ENCODE peak calls at places on chromosomes 16 and 17, in four cellular contexts. A is GM12878, W is A549, K is IMR-90. M is an unnamed sample.

GRCh38 chr16:27240948-27241531 is 27.5 kb downstream of the NSMCE1 start:
- DNase-seq in K (peak), W (no peak), A (no peak), M (no peak)

GRCh38 chr17:58172369-58173071 is 5.7 kb downstream of the OR4D2 start:
- DNase-seq in W (peak), K (peak), A (peak), M (peak)

GRCh38 chr17:69402052-69402451 is 12.4 kb upstream of the MAP2K6 start:
- DNase-seq in K (no peak), W (no peak), A (no peak), M (no peak)

GRCh38 chr16:63650550-63650949 is 1471.3 kb downstream of the CDH11 start:
- DNase-seq in K (no peak), A (no peak), W (no peak), M (no peak)

GRCh38 chr17:78995022-78995760 is 14.4 kb downstream of the CANT1 start:
- DNase-seq in A (no peak), K (no peak), W (no peak), M (no peak)

GRCh38 chr17:7886227-7887037 is 2.2 kb upstream of the CHD3 start:
- DNase-seq in W (peak), K (peak), A (no peak), M (peak)

GRCh38 chr17:27760069-27760885 is 40.1 kb downstream of the NOS2 start:
- DNase-seq in K (peak), A (no peak), W (peak), M (peak)

GRCh38 chr17:48261297-48261880 is 153.8 kb downstream of the SNX11 start:
- DNase-seq in A (no peak), K (peak), W (peak), M (peak)

GRCh38 chr17:8057691-8058114 is 18.8 kb downstream of the ALOX15B start:
- DNase-seq in K (peak), W (peak), A (peak), M (peak)

GRCh38 chr17:1108560-1108809 is 71.3 kb downstream of the ABR start:
- DNase-seq in W (no peak), A (no peak), K (no peak), M (no peak)

GRCh38 chr16:57427824-57428223 is 19.4 kb downstream of the CIAPIN1 start:
- DNase-seq in K (peak), W (no peak), A (no peak), M (no peak)

GRCh38 chr17:18270046-18270850 is 9.8 kb downstream of the MIEF2 start:
- DNase-seq in A (no peak), W (no peak), K (no peak), M (no peak)

GRCh38 chr17:41962768-41963434 is 3.7 kb upstream of the CNP start:
- DNase-seq in K (peak), W (peak), A (no peak), M (peak)

DNA sequence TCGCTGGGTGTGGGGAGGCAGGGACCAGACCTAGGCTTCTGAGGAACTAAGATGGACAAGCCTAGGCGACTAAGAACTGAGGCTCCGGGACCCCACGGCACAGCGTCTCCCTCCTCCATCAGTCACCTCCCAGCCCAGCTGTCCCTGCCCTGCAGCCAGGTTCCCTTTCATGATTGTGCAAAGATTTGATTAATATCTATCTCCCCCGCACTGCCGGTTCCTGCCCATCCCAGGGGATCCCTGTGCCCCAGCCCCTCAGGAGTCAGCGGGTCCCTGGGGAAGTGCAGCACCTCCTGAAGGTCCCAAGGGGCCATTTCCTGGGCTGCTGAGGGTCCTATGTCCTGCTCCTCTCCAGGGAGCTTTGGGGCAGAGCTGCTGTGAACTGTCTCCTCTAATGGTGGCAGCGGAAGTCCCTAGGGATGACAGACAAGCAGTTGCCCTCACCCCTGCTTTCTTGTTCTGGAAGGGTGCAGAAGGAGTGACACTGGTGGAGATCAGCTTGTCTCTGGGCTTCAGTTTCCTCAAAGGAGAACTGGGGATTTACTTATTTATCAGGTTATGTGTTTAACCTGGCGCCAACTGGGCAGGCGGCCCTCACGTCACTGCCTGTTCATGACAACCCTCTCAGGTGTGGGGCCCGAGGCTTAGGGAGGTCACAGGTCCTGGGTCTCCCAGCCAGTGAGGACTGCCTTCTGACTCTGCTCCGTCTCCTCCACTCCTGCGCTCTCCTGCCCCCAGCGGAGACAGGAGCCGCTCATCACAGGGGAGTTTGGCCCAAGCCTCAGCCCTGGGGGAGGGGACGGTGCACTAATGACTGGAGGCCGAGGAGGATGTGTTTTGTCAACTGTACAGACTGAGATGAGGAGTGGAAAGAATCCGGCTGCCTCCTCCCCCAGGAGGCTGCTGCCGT is 1.9 kb upstream of the C16orf74 start:
- DNase-seq in A (no peak), K (peak), W (no peak), M (peak)
- TF ChIP-seq BHLHE40 in A (no peak), K (no peak), W (no peak), M (no peak)

GRCh38 chr16:86925067-86925791 is 346.9 kb downstream of the FOXL1 start:
- DNase-seq in K (peak), W (no peak), A (no peak), M (peak)
- TF ChIP-seq BHLHE40 in K (peak), W (no peak), A (no peak), M (no peak)

DNA sequence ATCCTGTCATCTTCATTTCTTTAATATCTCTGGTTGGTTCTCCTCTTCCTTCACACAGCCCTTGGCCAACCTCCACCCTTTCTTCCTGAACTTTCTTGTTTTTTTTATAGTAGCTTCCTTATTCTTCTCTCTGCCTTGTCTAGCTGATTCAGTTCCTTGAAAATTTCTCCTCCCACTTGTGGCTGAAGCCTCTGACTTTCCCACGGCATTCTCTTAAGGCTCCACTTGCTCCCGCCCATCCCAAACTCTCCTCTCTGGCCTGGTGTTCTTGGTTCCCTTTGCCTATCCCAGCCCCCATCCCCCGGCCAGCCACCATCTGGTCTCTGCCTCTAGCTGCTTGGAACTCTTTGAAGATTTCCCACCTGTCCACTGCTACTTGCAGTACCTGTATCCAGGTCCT is 29.1 kb downstream of the NLRP1 start:
- DNase-seq in A (no peak), K (peak), W (no peak), M (peak)
- TF ChIP-seq BHLHE40 in A (no peak), K (no peak), W (no peak), M (no peak)

DNA sequence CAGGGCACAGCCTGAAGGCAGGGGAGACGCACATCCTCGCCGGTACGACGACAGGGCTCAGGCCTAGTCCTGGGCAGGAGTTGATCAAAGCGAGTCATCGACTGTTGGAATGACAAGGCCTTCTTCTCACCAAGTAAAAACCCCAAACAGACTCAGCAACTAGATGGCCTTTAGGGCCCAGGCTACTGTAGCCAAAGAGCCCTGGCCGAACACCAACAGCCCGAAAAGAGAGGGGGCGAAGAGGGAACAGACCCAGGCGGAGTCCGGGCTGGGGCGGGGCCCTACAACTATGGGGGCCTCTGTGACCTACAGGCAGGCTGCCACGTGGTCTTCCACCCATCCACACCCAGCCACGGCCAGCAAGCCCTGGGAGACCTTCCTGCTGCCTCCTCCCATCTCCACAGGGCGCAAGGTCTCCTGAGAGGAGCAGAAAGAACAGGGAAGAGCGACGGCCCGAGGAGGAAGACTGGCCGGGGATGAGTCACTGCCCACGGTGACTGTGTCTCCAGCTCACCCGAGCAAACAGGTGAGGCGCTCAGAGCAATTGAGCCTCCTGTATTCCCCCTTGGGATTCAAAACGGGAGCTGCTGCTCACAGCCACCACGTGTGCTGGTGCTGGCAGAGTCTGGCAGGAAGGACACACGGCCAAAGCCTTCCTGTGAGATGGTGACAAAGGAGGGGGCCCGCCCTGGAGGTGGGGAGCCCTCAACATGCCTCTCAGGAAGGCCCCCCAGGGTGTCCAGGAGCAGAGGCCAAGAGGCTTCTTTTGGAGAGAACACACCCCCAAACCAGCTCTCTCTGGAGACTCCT is 17.7 kb downstream of the SLC16A3 start:
- DNase-seq in A (no peak), K (peak), W (peak), M (no peak)
- TF ChIP-seq BHLHE40 in A (no peak), K (no peak), W (no peak), M (no peak)

GRCh38 chr16:66069576-66069975 is 296.9 kb upstream of the CDH5 start:
- DNase-seq in W (no peak), K (peak), A (no peak), M (no peak)
- TF ChIP-seq BHLHE40 in W (no peak), K (no peak), A (no peak), M (no peak)

GRCh38 chr17:63929860-63930766 is 2.0 kb downstream of the CD79B start:
- DNase-seq in W (no peak), A (no peak), K (no peak), M (no peak)

GRCh38 chr17:63930951-63931575 is 1.1 kb downstream of the CD79B start:
- DNase-seq in W (no peak), A (no peak), K (no peak), M (no peak)

GRCh38 chr17:63932008-63932561 is at the start of gene CD79B:
- DNase-seq in K (no peak), W (no peak), A (no peak), M (no peak)

GRCh38 chr17:63934391-63935112 is 2.4 kb upstream of the CD79B start:
- DNase-seq in A (no peak), K (no peak), W (no peak), M (no peak)

DNA sequence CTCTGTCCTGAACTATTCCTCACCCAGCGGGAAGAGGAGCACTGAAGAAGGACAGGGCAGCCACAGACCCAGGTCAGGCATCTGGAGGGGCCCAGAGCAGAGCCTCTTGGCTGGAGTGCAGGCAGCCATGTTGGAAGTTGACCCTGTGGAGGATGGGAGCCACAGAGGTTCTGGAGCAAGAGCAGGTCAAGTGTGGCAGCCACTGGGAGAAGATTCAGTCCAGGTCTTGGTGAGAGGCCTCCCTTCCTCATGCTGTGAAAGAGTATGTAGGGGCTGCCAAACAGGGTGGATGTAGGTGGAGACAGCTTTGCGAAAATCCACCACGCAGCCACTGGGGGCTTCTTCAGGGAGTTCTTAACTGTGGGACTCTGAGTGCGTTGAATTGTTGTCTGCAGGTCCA is 590 bp upstream of the CD79B start:
- DNase-seq in K (no peak), W (no peak), A (no peak), M (no peak)
- TF ChIP-seq BHLHE40 in K (no peak), W (no peak), A (no peak), M (no peak)

DNA sequence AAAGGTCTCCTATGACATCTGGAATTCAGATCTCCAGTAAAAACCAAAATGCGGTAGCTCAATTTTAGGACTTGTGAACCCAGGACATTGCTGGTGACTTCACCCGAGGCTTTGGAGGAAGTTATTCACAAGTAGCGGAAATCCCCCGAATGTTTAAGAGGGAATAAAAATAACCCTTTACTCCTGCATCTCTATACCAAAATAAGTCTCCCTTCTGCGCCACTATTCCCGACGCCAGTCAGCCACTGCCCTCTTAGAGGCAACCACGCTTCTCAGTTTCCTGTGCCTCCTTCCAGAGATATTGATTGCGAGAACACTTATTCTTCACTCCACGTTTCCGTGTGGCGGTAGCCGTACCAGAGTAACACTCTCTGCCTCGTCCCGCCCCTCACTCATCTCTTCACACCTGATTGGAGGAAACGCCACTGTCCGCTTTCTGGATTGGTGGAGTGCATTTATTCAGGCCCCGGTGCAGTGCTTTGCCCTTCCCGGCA is 27.4 kb downstream of the EMP2 start:
- DNase-seq in W (peak), A (peak), K (no peak), M (no peak)
- TF ChIP-seq BHLHE40 in W (no peak), A (no peak), K (no peak), M (no peak)